ENCODE peak calls at places on chromosomes 13 and 19, in four cellular contexts. One of them, this sample, is unnamed.

GRCh38 chr13:43072394-43072793 is 49.0 kb downstream of the DNAJC15 start:
- DNase-seq in H9: no peak
- DNase-seq in stimulated activated CD8-positive, alpha-beta memory T cell treated with anti-CD3 and anti-CD28 coated beads, Interleukin-12 subunit alpha, Interleukin-12 subunit beta, amount 100 ng/mL, for 4 hours: no peak
- DNase-seq in nephron progenitor cell: no peak
- DNase-seq in this sample: no peak

GRCh38 chr19:42419309-42419708 is 7.9 kb downstream of the LIPE start:
- DNase-seq in H9: no peak
- DNase-seq in stimulated activated CD8-positive, alpha-beta memory T cell treated with anti-CD3 and anti-CD28 coated beads, Interleukin-12 subunit alpha, Interleukin-12 subunit beta, amount 100 ng/mL, for 4 hours: no peak
- DNase-seq in nephron progenitor cell: no peak
- DNase-seq in this sample: no peak

GRCh38 chr19:14059093-14059480 is 2.8 kb downstream of the PALM3 start:
- DNase-seq in H9: peak; percentile 61
- DNase-seq in stimulated activated CD8-positive, alpha-beta memory T cell treated with anti-CD3 and anti-CD28 coated beads, Interleukin-12 subunit alpha, Interleukin-12 subunit beta, amount 100 ng/mL, for 4 hours: peak; percentile 17
- DNase-seq in nephron progenitor cell: peak; percentile 58
- DNase-seq in this sample: peak; percentile 35

GRCh38 chr13:30364133-30364532 is 56.8 kb upstream of the KATNAL1 start:
- DNase-seq in H9: no peak
- DNase-seq in stimulated activated CD8-positive, alpha-beta memory T cell treated with anti-CD3 and anti-CD28 coated beads, Interleukin-12 subunit alpha, Interleukin-12 subunit beta, amount 100 ng/mL, for 4 hours: no peak
- DNase-seq in nephron progenitor cell: no peak
- DNase-seq in this sample: no peak

GRCh38 chr19:41880329-41880708 is 2.7 kb upstream of the ARHGEF1 start:
- DNase-seq in H9: no peak
- DNase-seq in stimulated activated CD8-positive, alpha-beta memory T cell treated with anti-CD3 and anti-CD28 coated beads, Interleukin-12 subunit alpha, Interleukin-12 subunit beta, amount 100 ng/mL, for 4 hours: no peak
- DNase-seq in nephron progenitor cell: no peak
- DNase-seq in this sample: no peak

GRCh38 chr13:57253551-57253950 is 86.6 kb downstream of the PRR20E start:
- DNase-seq in H9: no peak
- DNase-seq in stimulated activated CD8-positive, alpha-beta memory T cell treated with anti-CD3 and anti-CD28 coated beads, Interleukin-12 subunit alpha, Interleukin-12 subunit beta, amount 100 ng/mL, for 4 hours: no peak
- DNase-seq in nephron progenitor cell: no peak
- DNase-seq in this sample: no peak

GRCh38 chr13:51501592-51502205 is 48.9 kb upstream of the INTS6 start:
- DNase-seq in H9: no peak
- DNase-seq in stimulated activated CD8-positive, alpha-beta memory T cell treated with anti-CD3 and anti-CD28 coated beads, Interleukin-12 subunit alpha, Interleukin-12 subunit beta, amount 100 ng/mL, for 4 hours: no peak
- DNase-seq in nephron progenitor cell: no peak
- DNase-seq in this sample: no peak

GRCh38 chr19:55406869-55407624 is 541 bp downstream of the UBE2S start:
- DNase-seq in H9: no peak
- DNase-seq in stimulated activated CD8-positive, alpha-beta memory T cell treated with anti-CD3 and anti-CD28 coated beads, Interleukin-12 subunit alpha, Interleukin-12 subunit beta, amount 100 ng/mL, for 4 hours: no peak
- DNase-seq in nephron progenitor cell: no peak
- DNase-seq in this sample: no peak

GRCh38 chr19:14250870-14251269 is 44.9 kb upstream of the ADGRL1 start:
- DNase-seq in H9: no peak
- DNase-seq in stimulated activated CD8-positive, alpha-beta memory T cell treated with anti-CD3 and anti-CD28 coated beads, Interleukin-12 subunit alpha, Interleukin-12 subunit beta, amount 100 ng/mL, for 4 hours: no peak
- DNase-seq in nephron progenitor cell: no peak
- DNase-seq in this sample: no peak

GRCh38 chr19:54188224-54188871 is 1.0 kb downstream of the MBOAT7 start:
- DNase-seq in H9: peak; percentile 34
- DNase-seq in stimulated activated CD8-positive, alpha-beta memory T cell treated with anti-CD3 and anti-CD28 coated beads, Interleukin-12 subunit alpha, Interleukin-12 subunit beta, amount 100 ng/mL, for 4 hours: peak; percentile 31
- DNase-seq in nephron progenitor cell: no peak
- DNase-seq in this sample: no peak

GRCh38 chr13:107867701-107868661 is 347.4 kb downstream of the LIG4 start:
- DNase-seq in H9: peak; percentile 66
- DNase-seq in stimulated activated CD8-positive, alpha-beta memory T cell treated with anti-CD3 and anti-CD28 coated beads, Interleukin-12 subunit alpha, Interleukin-12 subunit beta, amount 100 ng/mL, for 4 hours: no peak
- DNase-seq in nephron progenitor cell: peak; percentile 70
- DNase-seq in this sample: no peak

GRCh38 chr19:33374406-33374703 is 846 bp downstream of the CEBPG start:
- DNase-seq in H9: no peak
- DNase-seq in stimulated activated CD8-positive, alpha-beta memory T cell treated with anti-CD3 and anti-CD28 coated beads, Interleukin-12 subunit alpha, Interleukin-12 subunit beta, amount 100 ng/mL, for 4 hours: no peak
- DNase-seq in nephron progenitor cell: no peak
- DNase-seq in this sample: no peak

GRCh38 chr13:23427342-23428182 is 5.9 kb downstream of the SACS start:
- DNase-seq in H9: no peak
- DNase-seq in stimulated activated CD8-positive, alpha-beta memory T cell treated with anti-CD3 and anti-CD28 coated beads, Interleukin-12 subunit alpha, Interleukin-12 subunit beta, amount 100 ng/mL, for 4 hours: no peak
- DNase-seq in nephron progenitor cell: no peak
- DNase-seq in this sample: no peak

GRCh38 chr13:72141845-72142470 is 275.0 kb upstream of the DACH1 start:
- DNase-seq in H9: no peak
- DNase-seq in stimulated activated CD8-positive, alpha-beta memory T cell treated with anti-CD3 and anti-CD28 coated beads, Interleukin-12 subunit alpha, Interleukin-12 subunit beta, amount 100 ng/mL, for 4 hours: no peak
- DNase-seq in nephron progenitor cell: no peak
- DNase-seq in this sample: no peak

GRCh38 chr19:20165971-20166592 is 932 bp upstream of the ZNF486 start:
- DNase-seq in H9: no peak
- DNase-seq in stimulated activated CD8-positive, alpha-beta memory T cell treated with anti-CD3 and anti-CD28 coated beads, Interleukin-12 subunit alpha, Interleukin-12 subunit beta, amount 100 ng/mL, for 4 hours: no peak
- DNase-seq in nephron progenitor cell: no peak
- DNase-seq in this sample: no peak

GRCh38 chr13:85693889-85694511 is 105.2 kb downstream of the SLITRK6 start:
- DNase-seq in H9: no peak
- DNase-seq in stimulated activated CD8-positive, alpha-beta memory T cell treated with anti-CD3 and anti-CD28 coated beads, Interleukin-12 subunit alpha, Interleukin-12 subunit beta, amount 100 ng/mL, for 4 hours: no peak
- DNase-seq in nephron progenitor cell: no peak
- DNase-seq in this sample: no peak

GRCh38 chr13:111281751-111282311 is 38.6 kb upstream of the TEX29 start:
- DNase-seq in H9: no peak
- DNase-seq in stimulated activated CD8-positive, alpha-beta memory T cell treated with anti-CD3 and anti-CD28 coated beads, Interleukin-12 subunit alpha, Interleukin-12 subunit beta, amount 100 ng/mL, for 4 hours: no peak
- DNase-seq in nephron progenitor cell: no peak
- DNase-seq in this sample: no peak

GRCh38 chr19:16454519-16454918 is 17.3 kb downstream of the EPS15L1 start:
- DNase-seq in H9: no peak
- DNase-seq in stimulated activated CD8-positive, alpha-beta memory T cell treated with anti-CD3 and anti-CD28 coated beads, Interleukin-12 subunit alpha, Interleukin-12 subunit beta, amount 100 ng/mL, for 4 hours: no peak
- DNase-seq in nephron progenitor cell: no peak
- DNase-seq in this sample: no peak

This sample was measured in activated B cell treated with CpG ODN at 0.5 μM for 24 hours.